ENCODE peak calls at places on chromosome 18, in five cellular contexts. V is transverse colon, R is aorta, J is posterior vena cava, B is endothelial cell. T is an unnamed sample.

GRCh38 chr18:58466636-58467205 is 162.2 kb downstream of the ALPK2 start:
- DNase-seq in V (peak; percentile 58), R (no peak), J (no peak), B (no peak), T (no peak)

GRCh38 chr18:58605027-58606020 is 23.6 kb downstream of the ALPK2 start:
- DNase-seq in V (no peak), R (no peak), J (no peak), B (no peak), T (no peak)

GRCh38 chr18:57705861-57706590 is 84.4 kb upstream of the NARS1 start:
- DNase-seq in V (no peak), R (no peak), J (no peak), B (no peak), T (peak; percentile 87)

GRCh38 chr18:79560042-79560860 is 119.4 kb upstream of the CTDP1 start:
- DNase-seq in V (no peak), R (peak; percentile 70), J (peak; percentile 62), B (no peak), T (no peak)

GRCh38 chr18:35153609-35154273 is 87.1 kb upstream of the ZNF397 start:
- DNase-seq in V (no peak), R (no peak), J (no peak), B (no peak), T (no peak)

GRCh38 chr18:1252936-1253335 is 348.3 kb downstream of the ADCYAP1 start:
- DNase-seq in V (no peak), R (no peak), J (no peak), B (no peak), T (no peak)

GRCh38 chr18:22710628-22711380 is 222.3 kb upstream of the RBBP8 start:
- DNase-seq in V (peak; percentile 47), R (peak; percentile 84), J (peak; percentile 85), B (peak; percentile 7), T (peak; percentile 7)

GRCh38 chr18:51433881-51434280 is 236.4 kb upstream of the MEX3C start:
- DNase-seq in V (no peak), R (no peak), J (no peak), B (no peak), T (no peak)

GRCh38 chr18:79585395-79586370 is 93.9 kb upstream of the CTDP1 start:
- DNase-seq in V (peak; percentile 6), R (peak; percentile 57), J (peak; percentile 71), B (no peak), T (no peak)

GRCh38 chr18:9771261-9771976 is 63.3 kb downstream of the RAB31 start:
- DNase-seq in V (peak; percentile 86), R (peak; percentile 96), J (peak; percentile 95), B (peak; percentile 97), T (peak; percentile 69)

GRCh38 chr18:77346446-77346845 is 96.8 kb downstream of the GALR1 start:
- DNase-seq in V (no peak), R (no peak), J (no peak), B (no peak), T (no peak)

GRCh38 chr18:78642561-78643398 is 336.8 kb upstream of the SALL3 start:
- DNase-seq in V (no peak), R (no peak), J (peak; percentile 25), B (no peak), T (no peak)

GRCh38 chr18:5895886-5896740 is 791 bp upstream of the TMEM200C start:
- DNase-seq in V (no peak), R (peak; percentile 78), J (peak; percentile 83), B (peak; percentile 59), T (no peak)

GRCh38 chr18:51867767-51868166 is 472.2 kb upstream of the DCC start:
- DNase-seq in V (no peak), R (no peak), J (no peak), B (no peak), T (peak; percentile 23)

GRCh38 chr18:70135604-70136003 is 69.9 kb downstream of the RTTN start:
- DNase-seq in V (no peak), R (no peak), J (no peak), B (no peak), T (no peak)

GRCh38 chr18:75360941-75361340 is 66.6 kb downstream of the SMIM21 start:
- DNase-seq in V (no peak), R (no peak), J (no peak), B (no peak), T (no peak)

GRCh38 chr18:50218432-50219197 is 23.7 kb upstream of the MYO5B start:
- DNase-seq in V (peak; percentile 56), R (no peak), J (no peak), B (peak; percentile 17), T (peak; percentile 64)

GRCh38 chr18:34608064-34608463 is 102.0 kb upstream of the DTNA start:
- DNase-seq in V (no peak), R (no peak), J (no peak), B (no peak), T (no peak)

GRCh38 chr18:50955246-50955645 is 12.6 kb upstream of the ELAC1 start:
- DNase-seq in V (no peak), R (no peak), J (no peak), B (no peak), T (no peak)

GRCh38 chr18:79058007-79058406 is 11.2 kb upstream of the ATP9B start:
- DNase-seq in V (no peak), R (no peak), J (no peak), B (no peak), T (no peak)

GRCh38 chr18:63544017-63544416 is 1.8 kb downstream of the SERPINB12 start:
- DNase-seq in V (no peak), R (no peak), J (no peak), B (no peak), T (no peak)

GRCh38 chr18:4119127-4119648 is 335.9 kb downstream of the DLGAP1 start:
- DNase-seq in V (no peak), R (no peak), J (no peak), B (no peak), T (no peak)

GRCh38 chr18:78986018-78986481 is 6.4 kb downstream of the SALL3 start:
- DNase-seq in V (no peak), R (no peak), J (peak; percentile 52), B (peak; percentile 61), T (peak; percentile 50)

GRCh38 chr18:51188024-51188701 is 9.3 kb downstream of the MEX3C start:
- DNase-seq in V (no peak), R (no peak), J (no peak), B (no peak), T (no peak)

GRCh38 chr18:8615397-8616025 is 6.3 kb downstream of the RAB12 start:
- DNase-seq in V (peak; percentile 19), R (no peak), J (no peak), B (no peak), T (no peak)

GRCh38 chr18:62898359-62898758 is 183.0 kb downstream of the PHLPP1 start:
- DNase-seq in V (no peak), R (no peak), J (no peak), B (no peak), T (no peak)

GRCh38 chr18:51135795-51136194 is 61.7 kb downstream of the MEX3C start:
- DNase-seq in V (no peak), R (no peak), J (no peak), B (no peak), T (peak; percentile 7)

GRCh38 chr18:317618-318017 is 49.8 kb upstream of the THOC1 start:
- DNase-seq in V (no peak), R (no peak), J (no peak), B (no peak), T (no peak)

GRCh38 chr18:475202-475624 is 25.3 kb downstream of the COLEC12 start:
- DNase-seq in V (no peak), R (no peak), J (no peak), B (peak; percentile 55), T (no peak)

GRCh38 chr18:32287873-32288272 is 98.0 kb downstream of the MEP1B start:
- DNase-seq in V (no peak), R (no peak), J (no peak), B (no peak), T (no peak)

GRCh38 chr18:25289040-25289631 is 62.8 kb downstream of the ZNF521 start:
- DNase-seq in V (no peak), R (no peak), J (no peak), B (no peak), T (no peak)

T was measured in T47D.